ENCODE peak calls at places on chromosomes 16 and 17, in seven cellular contexts. F, V, S, J, Q, R and P are unnamed samples.

GRCh38 chr17:40086150-40087044 is 14.0 kb downstream of the NR1D1 start:
- DNase-seq in F (no peak), V (peak; percentile 70), S (peak; percentile 94), J (no peak), Q (peak; percentile 82), R (peak; percentile 52), P (no peak)

GRCh38 chr16:88458039-88458772 is 5.1 kb downstream of the ZFPM1 start:
- DNase-seq in F (no peak), V (peak; percentile 50), S (no peak), J (no peak), Q (no peak), R (no peak), P (no peak)

GRCh38 chr16:27879601-27880247 is 183.8 kb downstream of the GSG1L start:
- DNase-seq in F (no peak), V (no peak), S (no peak), J (no peak), Q (no peak), R (no peak), P (no peak)

GRCh38 chr17:2782030-2782429 is 14.2 kb upstream of the RAP1GAP2 start:
- DNase-seq in F (peak; percentile 61), V (peak; percentile 32), S (no peak), J (no peak), Q (no peak), R (no peak), P (no peak)

GRCh38 chr17:12348476-12348875 is 317.2 kb upstream of the MYOCD start:
- DNase-seq in F (peak; percentile 35), V (peak; percentile 10), S (no peak), J (no peak), Q (no peak), R (peak; percentile 14), P (no peak)

GRCh38 chr16:56352351-56353053 is 72.8 kb downstream of the AMFR start:
- DNase-seq in F (no peak), V (no peak), S (no peak), J (no peak), Q (peak; percentile 8), R (no peak), P (no peak)

GRCh38 chr16:424033-424622 is 1.3 kb upstream of the RAB11FIP3 start:
- DNase-seq in F (peak; percentile 94), V (no peak), S (no peak), J (no peak), Q (no peak), R (peak; percentile 89), P (peak; percentile 18)

GRCh38 chr17:80795737-80796136 is 195.9 kb upstream of the CHMP6 start:
- DNase-seq in F (no peak), V (no peak), S (no peak), J (no peak), Q (no peak), R (no peak), P (no peak)

GRCh38 chr17:64449545-64449944 is 630 bp downstream of the MILR1 start:
- DNase-seq in F (no peak), V (no peak), S (no peak), J (no peak), Q (no peak), R (peak; percentile 13), P (no peak)

GRCh38 chr16:4334724-4335495 is 16.2 kb downstream of the PAM16 start:
- DNase-seq in F (no peak), V (no peak), S (no peak), J (no peak), Q (peak; percentile 36), R (no peak), P (no peak)

GRCh38 chr16:4332083-4332482 is 16.2 kb downstream of the GLIS2 start:
- DNase-seq in F (no peak), V (no peak), S (no peak), J (no peak), Q (no peak), R (no peak), P (no peak)

GRCh38 chr16:4333308-4333638 is 17.4 kb downstream of the GLIS2 start:
- DNase-seq in F (no peak), V (no peak), S (no peak), J (no peak), Q (no peak), R (no peak), P (no peak)

GRCh38 chr16:4330277-4330882 is 14.5 kb downstream of the GLIS2 start:
- DNase-seq in F (peak; percentile 63), V (peak; percentile 62), S (peak; percentile 91), J (no peak), Q (peak; percentile 77), R (peak; percentile 76), P (peak; percentile 80)

DNA sequence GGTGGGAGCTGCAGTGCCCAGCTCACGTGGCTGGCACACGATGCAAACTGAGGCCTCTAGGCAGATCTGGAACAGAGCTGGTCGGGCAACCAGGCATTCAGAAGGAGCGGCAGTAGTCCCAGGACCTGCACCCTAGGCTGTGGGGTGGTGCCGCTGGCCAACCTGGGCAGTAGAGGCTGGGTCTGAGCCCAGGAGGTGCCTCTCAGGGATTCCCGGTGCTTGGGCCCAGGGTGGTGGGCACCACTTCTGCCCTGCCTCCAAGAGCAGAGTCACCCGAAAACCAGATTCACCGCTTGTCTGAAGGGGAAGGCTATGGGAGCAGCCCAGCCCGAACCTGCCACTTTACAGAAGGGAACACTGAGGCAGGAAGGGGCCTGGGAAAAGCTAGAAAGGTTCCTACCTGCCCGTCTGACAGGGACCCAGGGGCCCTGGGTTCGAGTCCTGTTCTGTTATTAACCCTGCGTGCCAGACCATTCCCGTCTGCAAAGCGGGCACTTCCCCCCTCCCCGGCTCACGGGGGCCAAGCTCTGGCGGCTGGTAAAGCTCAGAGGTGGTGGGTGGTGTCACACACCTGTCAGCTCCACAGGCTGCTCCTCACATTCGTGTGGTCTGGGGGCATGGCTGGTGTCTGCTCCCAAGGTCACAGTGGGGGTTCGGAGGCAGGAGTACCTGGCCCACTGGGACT is 16.9 kb downstream of the GLIS2 start:
- DNase-seq in F (no peak), V (no peak), S (no peak), J (no peak), Q (no peak), R (no peak), P (no peak)
- H2AK5ac ChIP-seq in F (no peak overlapping the region), V (no peak overlapping the region), S (no peak overlapping the region), J (peak overlapping the region; percentile 70), Q (no peak overlapping the region), R (no peak overlapping the region), P (no peak overlapping the region)

DNA sequence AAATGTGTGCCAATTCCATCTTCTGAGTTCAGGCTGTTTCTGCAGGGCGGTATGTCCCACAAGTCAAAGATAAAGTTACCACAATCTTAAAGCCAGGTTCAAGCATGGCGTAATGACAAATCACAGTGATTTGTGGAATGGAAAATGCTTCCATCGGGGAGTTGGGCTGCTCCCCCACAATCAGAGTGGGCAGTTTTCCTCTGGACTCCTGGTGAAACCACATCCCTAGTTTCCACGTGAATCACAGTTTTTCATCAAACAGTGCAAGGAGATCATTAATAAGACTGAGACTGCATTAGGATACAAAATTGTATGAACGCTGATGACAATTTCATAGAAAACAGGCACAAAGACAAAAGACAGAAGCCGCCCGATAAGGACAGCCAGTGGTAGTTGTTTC is 3.5 kb downstream of the LITAF start:
- DNase-seq in F (peak; percentile 72), V (no peak), S (no peak), J (no peak), Q (no peak), R (peak; percentile 27), P (no peak)
- H2BK120ac ChIP-seq in F (no peak overlapping the region), V (no peak overlapping the region), S (peak overlapping the region; percentile 62), J (no peak overlapping the region), Q (no peak overlapping the region), R (no peak overlapping the region), P (no peak overlapping the region)

GRCh38 chr17:67606471-67606870 is 111.3 kb upstream of the NOL11 start:
- DNase-seq in F (peak; percentile 30), V (no peak), S (no peak), J (no peak), Q (no peak), R (no peak), P (no peak)
- H2AK5ac ChIP-seq in F (no peak overlapping the region), V (no peak overlapping the region), S (no peak overlapping the region), J (no peak overlapping the region), Q (no peak overlapping the region), R (no peak overlapping the region), P (no peak overlapping the region)

GRCh38 chr17:79573196-79573929 is 37.5 kb downstream of the RBFOX3 start:
- DNase-seq in F (no peak), V (peak; percentile 5), S (no peak), J (no peak), Q (no peak), R (peak; percentile 2), P (no peak)

GRCh38 chr17:79575229-79575628 is 35.6 kb downstream of the RBFOX3 start:
- DNase-seq in F (no peak), V (no peak), S (no peak), J (no peak), Q (no peak), R (no peak), P (no peak)

GRCh38 chr17:79576333-79576732 is 34.5 kb downstream of the RBFOX3 start:
- DNase-seq in F (no peak), V (no peak), S (no peak), J (no peak), Q (no peak), R (no peak), P (no peak)

GRCh38 chr17:79574108-79574507 is 36.7 kb downstream of the RBFOX3 start:
- DNase-seq in F (no peak), V (no peak), S (no peak), J (no peak), Q (no peak), R (peak; percentile 21), P (no peak)

DNA sequence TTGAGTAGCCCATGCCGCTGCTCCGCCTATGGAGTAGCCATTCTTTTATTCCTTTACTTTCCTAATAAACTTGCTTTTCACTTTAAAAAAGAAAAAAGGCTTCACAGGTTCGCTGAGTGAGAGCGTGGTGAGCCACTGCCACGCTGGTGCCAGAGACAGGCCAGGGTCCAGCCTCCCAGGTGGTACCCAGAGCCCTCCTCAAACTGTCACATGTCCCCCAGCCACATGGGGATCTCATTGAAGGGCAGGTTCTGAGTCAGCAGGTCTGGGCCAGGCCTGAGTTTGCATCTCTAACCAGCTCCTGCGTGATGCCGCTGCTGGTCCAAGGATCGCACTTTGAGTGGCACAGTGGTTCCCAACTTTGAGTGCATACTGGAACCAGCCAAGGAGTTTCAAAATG is 36.2 kb downstream of the RBFOX3 start:
- DNase-seq in F (no peak), V (no peak), S (no peak), J (no peak), Q (no peak), R (no peak), P (no peak)
- H2BK120ac ChIP-seq in F (no peak overlapping the region), V (no peak overlapping the region), S (no peak overlapping the region), J (no peak overlapping the region), Q (no peak overlapping the region), R (no peak overlapping the region), P (no peak overlapping the region)

GRCh38 chr17:66752411-66752810 is 82.5 kb upstream of the CACNG5 start:
- DNase-seq in F (no peak), V (no peak), S (no peak), J (no peak), Q (no peak), R (no peak), P (no peak)

GRCh38 chr17:66753126-66753920 is 81.6 kb upstream of the CACNG5 start:
- DNase-seq in F (no peak), V (peak; percentile 94), S (no peak), J (no peak), Q (no peak), R (no peak), P (no peak)

GRCh38 chr17:66755101-66755943 is 79.6 kb upstream of the CACNG5 start:
- DNase-seq in F (no peak), V (no peak), S (no peak), J (no peak), Q (no peak), R (no peak), P (peak; percentile 2)

GRCh38 chr17:66751771-66752170 is 83.1 kb upstream of the CACNG5 start:
- DNase-seq in F (no peak), V (no peak), S (no peak), J (no peak), Q (no peak), R (no peak), P (no peak)

GRCh38 chr17:66755944-66756290 is 79.0 kb upstream of the CACNG5 start:
- DNase-seq in F (no peak), V (no peak), S (no peak), J (no peak), Q (no peak), R (no peak), P (no peak)
- H2AK5ac ChIP-seq in F (no peak overlapping the region), V (no peak overlapping the region), S (no peak overlapping the region), J (no peak overlapping the region), Q (no peak overlapping the region), R (no peak overlapping the region), P (no peak overlapping the region)